ENCODE peak calls at places on chromosomes 7 and 10, in four cellular contexts. One of them, this sample, is unnamed. For H3K4me1, the result is how much of the 10 kb centered on the place peaks cover.

GRCh38 chr7:122301858-122302745 is 2.4 kb downstream of the FEZF1 start:
- DNase-seq in uterus: no peak
- DNase-seq in adrenal gland: no peak
- DNase-seq in A549: no peak
- DNase-seq in this sample: no peak

GRCh38 chr10:90742189-90742588 is 115.7 kb downstream of the HTR7 start:
- DNase-seq in adrenal gland: no peak
- DNase-seq in uterus: no peak
- DNase-seq in A549: no peak
- DNase-seq in this sample: no peak

GRCh38 chr10:14477408-14477710 is 146.6 kb upstream of the FRMD4A start:
- DNase-seq in uterus: no peak
- DNase-seq in A549: no peak
- DNase-seq in adrenal gland: no peak
- DNase-seq in this sample: no peak

GRCh38 chr7:27899601-27900000 is 159.6 kb downstream of the TAX1BP1 start:
- DNase-seq in adrenal gland: no peak
- DNase-seq in uterus: no peak
- DNase-seq in A549: no peak
- DNase-seq in this sample: no peak

GRCh38 chr7:115662120-115662519 is 368.4 kb downstream of the TFEC start:
- DNase-seq in uterus: no peak
- DNase-seq in A549: no peak
- DNase-seq in adrenal gland: no peak
- DNase-seq in this sample: no peak

GRCh38 chr7:151243411-151244155 is 4.9 kb downstream of the SMARCD3 start:
- DNase-seq in uterus: no peak
- DNase-seq in A549: no peak
- DNase-seq in adrenal gland: no peak
- DNase-seq in this sample: no peak

GRCh38 chr7:101804087-101804631 is 13.3 kb upstream of the CUX1 start:
- DNase-seq in adrenal gland: no peak
- DNase-seq in A549: no peak
- DNase-seq in uterus: no peak
- DNase-seq in this sample: no peak

GRCh38 chr7:80760292-80760691 is 121.8 kb downstream of the CD36 start:
- DNase-seq in adrenal gland: no peak
- DNase-seq in A549: peak
- DNase-seq in uterus: no peak
- DNase-seq in this sample: no peak

GRCh38 chr10:70106958-70107791 is 25.4 kb downstream of the AIFM2 start:
- DNase-seq in adrenal gland: no peak
- DNase-seq in uterus: no peak
- DNase-seq in A549: peak
- DNase-seq in this sample: no peak

GRCh38 chr10:75746356-75746755 is 314.9 kb downstream of the LRMDA start:
- DNase-seq in uterus: no peak
- DNase-seq in adrenal gland: no peak
- DNase-seq in A549: no peak
- DNase-seq in this sample: no peak
- H3K4me1 ChIP-seq in uterus: under half
- H3K4me1 ChIP-seq in adrenal gland: under half
- H3K4me1 ChIP-seq in A549: under half
- H3K4me1 ChIP-seq in this sample: under half

GRCh38 chr7:142854505-142855400 is at the start of gene EPHB6:
- DNase-seq in uterus: peak
- DNase-seq in adrenal gland: peak
- DNase-seq in A549: peak
- DNase-seq in this sample: peak
- TF ChIP-seq POLR2A in uterus: no peak
- TF ChIP-seq POLR2A in adrenal gland: no peak
- TF ChIP-seq POLR2A in A549: peak
- TF ChIP-seq POLR2A in this sample: peak

GRCh38 chr7:108413337-108413736 is 42.9 kb downstream of the NRCAM start:
- DNase-seq in uterus: no peak
- DNase-seq in A549: no peak
- DNase-seq in adrenal gland: no peak
- DNase-seq in this sample: no peak

GRCh38 chr7:108417144-108417543 is 39.1 kb downstream of the NRCAM start:
- DNase-seq in uterus: no peak
- DNase-seq in adrenal gland: no peak
- DNase-seq in A549: no peak
- DNase-seq in this sample: no peak

GRCh38 chr7:108415821-108416536 is 40.3 kb downstream of the NRCAM start:
- DNase-seq in A549: peak
- DNase-seq in adrenal gland: peak
- DNase-seq in uterus: no peak
- DNase-seq in this sample: peak

GRCh38 chr7:108417926-108418325 is 38.3 kb downstream of the NRCAM start:
- DNase-seq in A549: peak
- DNase-seq in uterus: no peak
- DNase-seq in adrenal gland: no peak
- DNase-seq in this sample: no peak

GRCh38 chr7:108413782-108414492 is 42.3 kb downstream of the NRCAM start:
- DNase-seq in uterus: no peak
- DNase-seq in A549: peak
- DNase-seq in adrenal gland: no peak
- DNase-seq in this sample: no peak
- H3K4me1 ChIP-seq in uterus: under half
- H3K4me1 ChIP-seq in A549: half or more
- H3K4me1 ChIP-seq in adrenal gland: under half
- H3K4me1 ChIP-seq in this sample: under half

GRCh38 chr10:75736889-75737610 is 305.6 kb downstream of the LRMDA start:
- DNase-seq in adrenal gland: no peak
- DNase-seq in A549: no peak
- DNase-seq in uterus: no peak
- DNase-seq in this sample: no peak

GRCh38 chr10:75743231-75743864 is 311.9 kb downstream of the LRMDA start:
- DNase-seq in A549: no peak
- DNase-seq in adrenal gland: no peak
- DNase-seq in uterus: no peak
- DNase-seq in this sample: no peak

GRCh38 chr10:75742355-75742754 is 310.9 kb downstream of the LRMDA start:
- DNase-seq in A549: no peak
- DNase-seq in adrenal gland: no peak
- DNase-seq in uterus: no peak
- DNase-seq in this sample: no peak

GRCh38 chr10:75739454-75740143 is 308.2 kb downstream of the LRMDA start:
- DNase-seq in A549: no peak
- DNase-seq in adrenal gland: no peak
- DNase-seq in uterus: no peak
- DNase-seq in this sample: no peak

GRCh38 chr10:75740541-75740940 is 309.1 kb downstream of the LRMDA start:
- DNase-seq in adrenal gland: no peak
- DNase-seq in A549: no peak
- DNase-seq in uterus: no peak
- DNase-seq in this sample: no peak
- TF ChIP-seq POLR2A in adrenal gland: no peak
- TF ChIP-seq POLR2A in A549: no peak
- TF ChIP-seq POLR2A in uterus: no peak
- TF ChIP-seq POLR2A in this sample: no peak

DNA sequence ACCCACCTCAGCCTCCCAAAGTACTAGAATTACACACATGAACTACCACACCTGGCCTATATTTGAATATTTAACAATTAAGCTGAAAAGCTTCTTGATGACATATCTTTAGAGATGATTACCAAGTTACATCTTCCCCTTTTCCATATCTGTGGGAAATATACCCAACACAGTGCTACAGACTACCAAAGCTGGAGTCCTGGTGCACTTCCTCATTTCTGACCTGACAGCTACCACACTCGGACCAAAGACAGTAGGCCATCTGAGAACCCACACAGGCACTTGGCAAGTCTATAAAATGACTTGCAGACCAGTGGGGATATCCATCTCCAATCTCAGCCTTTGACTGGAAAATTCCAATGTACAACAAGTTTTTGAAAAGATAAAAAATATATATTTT is 270.4 kb upstream of the KLF14 start:
- DNase-seq in A549: no peak
- DNase-seq in uterus: no peak
- DNase-seq in adrenal gland: no peak
- DNase-seq in this sample: no peak
- H3K4me1 ChIP-seq in A549: under half
- H3K4me1 ChIP-seq in uterus: under half
- H3K4me1 ChIP-seq in adrenal gland: under half
- H3K4me1 ChIP-seq in this sample: under half

GRCh38 chr10:131198401-131198800 is 113.1 kb downstream of the TCERG1L start:
- DNase-seq in adrenal gland: peak
- DNase-seq in uterus: no peak
- DNase-seq in A549: no peak
- DNase-seq in this sample: no peak
- TF ChIP-seq POLR2A in adrenal gland: no peak
- TF ChIP-seq POLR2A in uterus: no peak
- TF ChIP-seq POLR2A in A549: no peak
- TF ChIP-seq POLR2A in this sample: no peak

GRCh38 chr7:137933270-137934017 is 68.4 kb downstream of the CREB3L2 start:
- DNase-seq in A549: no peak
- DNase-seq in adrenal gland: peak
- DNase-seq in uterus: peak
- DNase-seq in this sample: peak
- H3K4me1 ChIP-seq in A549: under half
- H3K4me1 ChIP-seq in adrenal gland: half or more
- H3K4me1 ChIP-seq in uterus: under half
- H3K4me1 ChIP-seq in this sample: under half

DNA sequence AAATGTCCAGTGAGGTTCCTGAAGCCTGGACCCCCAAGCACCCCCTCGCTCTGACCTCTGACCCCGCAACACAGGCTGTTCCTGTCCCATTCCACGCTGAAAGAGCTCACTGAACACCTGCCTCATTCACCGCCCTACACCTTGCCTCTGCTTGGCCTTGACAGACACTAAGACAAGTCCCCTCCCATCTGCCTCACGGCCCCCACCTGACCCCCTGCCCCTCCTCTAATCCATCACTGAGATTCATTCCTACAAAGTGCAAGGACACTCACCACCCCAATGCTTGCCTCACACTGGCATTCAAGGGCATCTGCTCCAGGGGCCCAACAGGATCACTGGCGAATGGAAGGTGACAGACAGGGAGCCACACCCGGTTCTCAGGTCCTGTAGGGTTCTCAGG is 68.1 kb upstream of the NANOS1 start:
- DNase-seq in adrenal gland: peak
- DNase-seq in uterus: no peak
- DNase-seq in A549: no peak
- DNase-seq in this sample: no peak
- TF ChIP-seq POLR2A in adrenal gland: no peak
- TF ChIP-seq POLR2A in uterus: no peak
- TF ChIP-seq POLR2A in A549: no peak
- TF ChIP-seq POLR2A in this sample: no peak

DNA sequence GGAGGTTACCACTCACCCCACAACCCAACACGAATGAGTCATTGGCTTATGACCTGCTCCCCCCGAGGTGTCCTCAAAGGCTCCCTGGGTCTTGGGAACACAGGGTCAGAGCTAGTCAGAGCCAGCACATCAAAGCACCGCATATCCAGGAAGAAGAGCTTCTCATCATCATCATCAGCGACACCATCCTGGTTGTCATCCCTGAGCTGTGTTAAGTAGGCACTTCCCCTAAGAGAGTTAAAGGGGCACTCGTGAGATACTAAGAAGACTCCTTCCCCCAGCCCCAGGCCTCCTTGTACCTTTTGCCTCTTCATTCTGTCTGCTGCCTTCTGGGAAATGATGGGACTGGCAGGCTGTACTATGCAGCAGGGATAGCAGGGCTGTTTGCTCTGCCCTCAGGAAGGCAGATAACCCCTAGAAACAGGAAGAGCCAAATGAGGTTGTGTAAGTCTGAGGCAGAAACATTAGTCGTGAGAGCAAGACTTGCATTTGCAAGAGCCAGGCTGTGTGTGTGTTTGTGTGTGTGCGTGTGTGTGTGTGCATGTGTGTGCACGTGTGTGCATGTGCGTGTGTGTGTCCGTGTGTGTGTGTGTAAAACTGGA is 11.1 kb upstream of the CPA1 start:
- DNase-seq in A549: peak
- DNase-seq in uterus: no peak
- DNase-seq in adrenal gland: peak
- DNase-seq in this sample: peak
- H3K4me1 ChIP-seq in A549: under half
- H3K4me1 ChIP-seq in uterus: under half
- H3K4me1 ChIP-seq in adrenal gland: half or more
- H3K4me1 ChIP-seq in this sample: half or more

GRCh38 chr10:71211759-71212248 is 566 bp upstream of the UNC5B start:
- DNase-seq in A549: no peak
- DNase-seq in adrenal gland: no peak
- DNase-seq in uterus: no peak
- DNase-seq in this sample: no peak

GRCh38 chr10:71213127-71213616 is 802 bp downstream of the UNC5B start:
- DNase-seq in adrenal gland: no peak
- DNase-seq in A549: peak
- DNase-seq in uterus: peak
- DNase-seq in this sample: peak

GRCh38 chr10:71211053-71211452 is 1.3 kb upstream of the UNC5B start:
- DNase-seq in uterus: no peak
- DNase-seq in adrenal gland: no peak
- DNase-seq in A549: no peak
- DNase-seq in this sample: no peak

GRCh38 chr10:71213761-71214440 is 1.5 kb downstream of the UNC5B start:
- DNase-seq in adrenal gland: no peak
- DNase-seq in uterus: peak
- DNase-seq in A549: peak
- DNase-seq in this sample: peak

GRCh38 chr10:71212249-71213126 is at the start of gene UNC5B:
- DNase-seq in A549: peak
- DNase-seq in adrenal gland: peak
- DNase-seq in uterus: peak
- DNase-seq in this sample: peak
- TF ChIP-seq POLR2A in A549: peak
- TF ChIP-seq POLR2A in adrenal gland: peak
- TF ChIP-seq POLR2A in uterus: peak
- TF ChIP-seq POLR2A in this sample: peak

This sample was measured in body of pancreas.